ENCODE peak calls at places on chromosomes 13 and 19, in four cellular contexts. One of them, this sample, is unnamed.

GRCh38 chr13:104408733-104409132 is 1342.5 kb upstream of the SLC10A2 start:
- DNase-seq in astrocyte: peak; percentile 53
- DNase-seq in Peyer's patch: no peak
- DNase-seq in cardiac fibroblast: no peak
- DNase-seq in this sample: no peak

GRCh38 chr13:67632590-67632989 is 402.5 kb upstream of the PCDH9 start:
- DNase-seq in Peyer's patch: no peak
- DNase-seq in astrocyte: no peak
- DNase-seq in cardiac fibroblast: peak; percentile 5
- DNase-seq in this sample: no peak

GRCh38 chr19:55694241-55694655 is 19.2 kb downstream of the EPN1 start:
- DNase-seq in cardiac fibroblast: no peak
- DNase-seq in Peyer's patch: peak; percentile 61
- DNase-seq in astrocyte: no peak
- DNase-seq in this sample: no peak

GRCh38 chr13:79648191-79648590 is 167.2 kb downstream of the NDFIP2 start:
- DNase-seq in Peyer's patch: no peak
- DNase-seq in astrocyte: no peak
- DNase-seq in cardiac fibroblast: no peak
- DNase-seq in this sample: no peak

GRCh38 chr13:57634829-57635165 is 3.3 kb downstream of the PCDH17 start:
- DNase-seq in cardiac fibroblast: no peak
- DNase-seq in astrocyte: no peak
- DNase-seq in Peyer's patch: no peak
- DNase-seq in this sample: no peak

GRCh38 chr19:50829801-50830200 is 3.6 kb downstream of the KLK15 start:
- DNase-seq in cardiac fibroblast: no peak
- DNase-seq in Peyer's patch: no peak
- DNase-seq in astrocyte: no peak
- DNase-seq in this sample: no peak

GRCh38 chr13:96871470-96871869 is 122.8 kb downstream of the OXGR1 start:
- DNase-seq in Peyer's patch: no peak
- DNase-seq in astrocyte: no peak
- DNase-seq in cardiac fibroblast: no peak
- DNase-seq in this sample: no peak

GRCh38 chr13:95300625-95301134 is 571 bp downstream of the ABCC4 start:
- DNase-seq in astrocyte: peak; percentile 40
- DNase-seq in cardiac fibroblast: peak; percentile 57
- DNase-seq in Peyer's patch: peak; percentile 73
- DNase-seq in this sample: no peak

GRCh38 chr13:49218493-49219051 is 1.6 kb upstream of the MLNR start:
- DNase-seq in cardiac fibroblast: peak; percentile 14
- DNase-seq in astrocyte: no peak
- DNase-seq in Peyer's patch: no peak
- DNase-seq in this sample: no peak

GRCh38 chr19:3062165-3063105 is at the start of gene TLE5:
- DNase-seq in cardiac fibroblast: peak; percentile 62
- DNase-seq in Peyer's patch: peak; percentile 87
- DNase-seq in astrocyte: no peak
- DNase-seq in this sample: no peak

GRCh38 chr13:113050856-113051431 is 54.6 kb upstream of the F7 start:
- DNase-seq in cardiac fibroblast: no peak
- DNase-seq in Peyer's patch: no peak
- DNase-seq in astrocyte: no peak
- DNase-seq in this sample: no peak

GRCh38 chr19:27972291-27973040 is 1240.5 kb downstream of the UQCRFS1 start:
- DNase-seq in astrocyte: peak; percentile 88
- DNase-seq in Peyer's patch: no peak
- DNase-seq in cardiac fibroblast: peak; percentile 7
- DNase-seq in this sample: peak; percentile 74

GRCh38 chr19:2252481-2253105 is 3.5 kb downstream of the AMH start:
- DNase-seq in Peyer's patch: no peak
- DNase-seq in astrocyte: no peak
- DNase-seq in cardiac fibroblast: no peak
- DNase-seq in this sample: no peak

GRCh38 chr13:100409132-100409531 is 179.5 kb downstream of the GGACT start:
- DNase-seq in astrocyte: no peak
- DNase-seq in Peyer's patch: no peak
- DNase-seq in cardiac fibroblast: no peak
- DNase-seq in this sample: no peak

GRCh38 chr19:55602104-55603001 is 2.3 kb downstream of the ZNF524 start:
- DNase-seq in cardiac fibroblast: no peak
- DNase-seq in astrocyte: no peak
- DNase-seq in Peyer's patch: no peak
- DNase-seq in this sample: no peak

GRCh38 chr13:61954092-61954491 is 538.4 kb upstream of the PCDH20 start:
- DNase-seq in astrocyte: no peak
- DNase-seq in cardiac fibroblast: peak; percentile 23
- DNase-seq in Peyer's patch: no peak
- DNase-seq in this sample: no peak

GRCh38 chr13:112652512-112653458 is 37.1 kb upstream of the ATP11A start:
- DNase-seq in Peyer's patch: no peak
- DNase-seq in cardiac fibroblast: no peak
- DNase-seq in astrocyte: no peak
- DNase-seq in this sample: no peak

GRCh38 chr19:5903502-5904301 is at the start of gene NDUFA11:
- DNase-seq in cardiac fibroblast: peak; percentile 98
- DNase-seq in astrocyte: no peak
- DNase-seq in Peyer's patch: peak; percentile 99
- DNase-seq in this sample: no peak

GRCh38 chr13:99658266-99658991 is 157.2 kb downstream of the TM9SF2 start:
- DNase-seq in astrocyte: peak; percentile 33
- DNase-seq in Peyer's patch: peak; percentile 74
- DNase-seq in cardiac fibroblast: peak; percentile 69
- DNase-seq in this sample: peak; percentile 4

GRCh38 chr19:46202872-46203860 is 26.4 kb upstream of the IGFL1 start:
- DNase-seq in cardiac fibroblast: no peak
- DNase-seq in Peyer's patch: no peak
- DNase-seq in astrocyte: no peak
- DNase-seq in this sample: no peak

GRCh38 chr13:37023871-37024270 is 23.3 kb downstream of the EXOSC8 start:
- DNase-seq in astrocyte: peak; percentile 36
- DNase-seq in Peyer's patch: no peak
- DNase-seq in cardiac fibroblast: no peak
- DNase-seq in this sample: no peak

GRCh38 chr13:105341256-105341655 is 1194.2 kb downstream of the EFNB2 start:
- DNase-seq in cardiac fibroblast: no peak
- DNase-seq in astrocyte: no peak
- DNase-seq in Peyer's patch: no peak
- DNase-seq in this sample: no peak

GRCh38 chr13:36352350-36352749 is 6.2 kb upstream of the SPART start:
- DNase-seq in astrocyte: peak; percentile 73
- DNase-seq in cardiac fibroblast: no peak
- DNase-seq in Peyer's patch: no peak
- DNase-seq in this sample: no peak

GRCh38 chr13:41499452-41499851 is 42.1 kb downstream of the RGCC start:
- DNase-seq in Peyer's patch: no peak
- DNase-seq in cardiac fibroblast: no peak
- DNase-seq in astrocyte: no peak
- DNase-seq in this sample: no peak

GRCh38 chr13:29835280-29836061 is 14.9 kb downstream of the UBL3 start:
- DNase-seq in astrocyte: no peak
- DNase-seq in cardiac fibroblast: no peak
- DNase-seq in Peyer's patch: no peak
- DNase-seq in this sample: no peak

GRCh38 chr19:6273701-6274601 is 5.8 kb downstream of the MLLT1 start:
- DNase-seq in Peyer's patch: peak; percentile 74
- DNase-seq in cardiac fibroblast: peak; percentile 93
- DNase-seq in astrocyte: peak; percentile 88
- DNase-seq in this sample: peak; percentile 32

GRCh38 chr13:42137856-42138537 is 89.5 kb downstream of the DGKH start:
- DNase-seq in astrocyte: peak; percentile 32
- DNase-seq in Peyer's patch: no peak
- DNase-seq in cardiac fibroblast: peak; percentile 28
- DNase-seq in this sample: no peak

GRCh38 chr19:30309983-30310805 is 62.0 kb upstream of the ZNF536 start:
- DNase-seq in astrocyte: no peak
- DNase-seq in cardiac fibroblast: no peak
- DNase-seq in Peyer's patch: no peak
- DNase-seq in this sample: no peak

GRCh38 chr13:76210262-76210661 is 574.1 kb downstream of the LMO7 start:
- DNase-seq in Peyer's patch: no peak
- DNase-seq in astrocyte: peak; percentile 33
- DNase-seq in cardiac fibroblast: peak; percentile 2
- DNase-seq in this sample: no peak

GRCh38 chr19:926595-927043 is 784 bp downstream of the ARID3A start:
- DNase-seq in Peyer's patch: peak; percentile 87
- DNase-seq in astrocyte: no peak
- DNase-seq in cardiac fibroblast: peak; percentile 50
- DNase-seq in this sample: no peak

GRCh38 chr19:15331419-15332310 is 674 bp downstream of the BRD4 start:
- DNase-seq in astrocyte: no peak
- DNase-seq in Peyer's patch: peak; percentile 76
- DNase-seq in cardiac fibroblast: peak; percentile 61
- DNase-seq in this sample: no peak

GRCh38 chr13:30371649-30372265 is 50.5 kb upstream of the UBE2L5 start:
- DNase-seq in cardiac fibroblast: no peak
- DNase-seq in Peyer's patch: peak; percentile 93
- DNase-seq in astrocyte: peak; percentile 58
- DNase-seq in this sample: peak; percentile 42

GRCh38 chr13:50378513-50378970 is 363.3 kb downstream of the KCNRG start:
- DNase-seq in Peyer's patch: no peak
- DNase-seq in astrocyte: no peak
- DNase-seq in cardiac fibroblast: no peak
- DNase-seq in this sample: no peak

GRCh38 chr13:46296920-46297319 is 85.2 kb downstream of the LRRC63 start:
- DNase-seq in Peyer's patch: no peak
- DNase-seq in astrocyte: peak; percentile 86
- DNase-seq in cardiac fibroblast: peak; percentile 92
- DNase-seq in this sample: peak; percentile 55

GRCh38 chr19:49073514-49074378 is 1.2 kb upstream of the KCNA7 start:
- DNase-seq in cardiac fibroblast: no peak
- DNase-seq in astrocyte: no peak
- DNase-seq in Peyer's patch: no peak
- DNase-seq in this sample: no peak
- TF ChIP-seq CTCF in cardiac fibroblast: peak; percentile 35
- TF ChIP-seq CTCF in astrocyte: peak; percentile 22
- TF ChIP-seq CTCF in Peyer's patch: no peak
- TF ChIP-seq CTCF in this sample: peak; percentile 33

GRCh38 chr19:14115761-14116160 is 1.8 kb downstream of the PRKACA start:
- DNase-seq in astrocyte: no peak
- DNase-seq in Peyer's patch: no peak
- DNase-seq in cardiac fibroblast: no peak
- DNase-seq in this sample: no peak

GRCh38 chr19:14114439-14114838 is 3.1 kb downstream of the PRKACA start:
- DNase-seq in Peyer's patch: no peak
- DNase-seq in cardiac fibroblast: no peak
- DNase-seq in astrocyte: no peak
- DNase-seq in this sample: no peak

GRCh38 chr19:14113762-14114414 is 3.7 kb downstream of the PRKACA start:
- DNase-seq in cardiac fibroblast: no peak
- DNase-seq in Peyer's patch: peak; percentile 56
- DNase-seq in astrocyte: no peak
- DNase-seq in this sample: no peak

GRCh38 chr19:14116525-14116917 is 1.0 kb downstream of the PRKACA start:
- DNase-seq in astrocyte: no peak
- DNase-seq in cardiac fibroblast: no peak
- DNase-seq in Peyer's patch: no peak
- DNase-seq in this sample: no peak

DNA sequence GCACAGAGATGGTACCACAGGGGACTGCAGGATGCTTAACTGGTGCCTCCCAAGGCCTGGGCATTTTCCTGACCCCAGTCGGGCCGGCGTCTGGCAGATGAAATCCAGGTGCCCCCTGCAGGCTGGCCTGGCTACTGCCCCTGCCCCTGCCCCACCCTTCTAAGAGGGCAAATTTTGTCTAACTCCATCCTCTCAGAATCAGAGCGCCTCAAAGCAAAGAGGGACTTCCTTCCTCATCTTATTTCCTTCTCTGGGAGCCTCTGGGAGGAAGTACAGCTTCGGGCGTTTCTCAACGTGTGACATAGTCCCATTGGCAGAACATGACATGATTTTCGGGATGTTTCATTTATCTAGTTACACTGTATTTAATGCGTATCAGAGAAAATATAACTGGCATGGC is 2.7 kb downstream of the PRKACA start:
- DNase-seq in astrocyte: no peak
- DNase-seq in cardiac fibroblast: peak; percentile 40
- DNase-seq in Peyer's patch: peak; percentile 78
- DNase-seq in this sample: no peak
- H3K4me3 ChIP-seq in astrocyte: no peak overlapping the region
- H3K4me3 ChIP-seq in cardiac fibroblast: no peak overlapping the region
- H3K4me3 ChIP-seq in Peyer's patch: no peak overlapping the region
- H3K4me3 ChIP-seq in this sample: no peak overlapping the region

GRCh38 chr13:72622546-72622945 is 104.9 kb downstream of the MZT1 start:
- DNase-seq in astrocyte: no peak
- DNase-seq in Peyer's patch: no peak
- DNase-seq in cardiac fibroblast: no peak
- DNase-seq in this sample: no peak
- TF ChIP-seq CTCF in astrocyte: no peak
- TF ChIP-seq CTCF in Peyer's patch: no peak
- TF ChIP-seq CTCF in cardiac fibroblast: no peak
- TF ChIP-seq CTCF in this sample: no peak

DNA sequence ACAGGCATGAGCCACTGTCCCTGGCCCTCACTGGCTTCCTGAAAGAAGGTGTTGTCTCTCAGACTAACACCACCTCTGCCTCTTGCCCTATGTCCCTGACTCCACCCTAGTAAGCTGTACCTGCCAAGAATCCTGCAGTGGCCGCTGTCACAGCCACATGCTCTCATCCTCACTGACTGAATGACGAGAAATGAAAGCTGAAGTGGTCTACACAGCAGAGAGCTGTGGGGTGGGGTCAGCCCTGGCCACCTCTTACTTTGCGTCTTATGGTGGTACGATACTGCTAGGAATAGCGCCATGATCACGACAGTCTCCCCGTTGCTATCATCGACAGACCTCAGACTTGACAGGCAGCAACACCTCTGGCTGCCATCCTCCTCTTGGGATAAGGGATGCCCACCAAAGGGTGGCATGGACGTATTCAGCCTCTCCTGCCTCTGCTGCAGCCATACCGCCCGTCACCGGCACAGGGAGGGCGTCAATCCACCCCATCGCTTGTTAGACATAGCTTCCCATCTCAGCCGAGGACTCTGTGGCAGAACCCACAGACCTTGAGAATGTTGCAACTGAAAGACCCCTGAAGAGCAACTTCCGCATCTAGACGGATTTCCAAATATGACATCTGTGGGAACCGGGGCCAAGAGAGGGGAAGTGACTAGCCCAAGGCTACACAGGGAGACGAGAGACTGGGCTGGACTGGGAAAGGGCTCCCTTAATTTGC is 809 bp downstream of the MYO1F start:
- DNase-seq in cardiac fibroblast: no peak
- DNase-seq in Peyer's patch: peak; percentile 69
- DNase-seq in astrocyte: no peak
- DNase-seq in this sample: no peak
- H3K4me3 ChIP-seq in cardiac fibroblast: no peak overlapping the region
- H3K4me3 ChIP-seq in Peyer's patch: peak overlapping the region; percentile 47
- H3K4me3 ChIP-seq in astrocyte: no peak overlapping the region
- H3K4me3 ChIP-seq in this sample: no peak overlapping the region

GRCh38 chr19:40721140-40721486 is 4.2 kb downstream of the ITPKC start:
- DNase-seq in astrocyte: no peak
- DNase-seq in Peyer's patch: no peak
- DNase-seq in cardiac fibroblast: no peak
- DNase-seq in this sample: no peak
- TF ChIP-seq CTCF in astrocyte: no peak
- TF ChIP-seq CTCF in Peyer's patch: no peak
- TF ChIP-seq CTCF in cardiac fibroblast: no peak
- TF ChIP-seq CTCF in this sample: no peak

GRCh38 chr19:4602915-4603314 is 36.4 kb upstream of the TNFAIP8L1 start:
- DNase-seq in Peyer's patch: no peak
- DNase-seq in astrocyte: no peak
- DNase-seq in cardiac fibroblast: no peak
- DNase-seq in this sample: no peak
- H3K4me3 ChIP-seq in Peyer's patch: no peak overlapping the region
- H3K4me3 ChIP-seq in astrocyte: no peak overlapping the region
- H3K4me3 ChIP-seq in cardiac fibroblast: no peak overlapping the region
- H3K4me3 ChIP-seq in this sample: no peak overlapping the region

This sample was measured in epithelial cell of proximal tubule.